ENCODE peak calls at places on chromosome 1, in five cellular contexts. O, A, L, M and U are unnamed samples.

GRCh38 chr1:41977329-41977728 is 58.6 kb upstream of the HIVEP3 start:
- DNase-seq in O (no peak), A (no peak), L (no peak), M (no peak), U (no peak)

GRCh38 chr1:157994704-157995540 is 1.5 kb downstream of the KIRREL1 start:
- DNase-seq in O (no peak), A (peak), L (peak), M (no peak), U (no peak)

GRCh38 chr1:19776933-19777332 is 22.8 kb downstream of the TMCO4 start:
- DNase-seq in O (no peak), A (no peak), L (no peak), M (no peak), U (no peak)

GRCh38 chr1:207826557-207827487 is 75.0 kb downstream of the CD46 start:
- DNase-seq in O (peak), A (no peak), L (no peak), M (no peak), U (no peak)

GRCh38 chr1:70317087-70317486 is 37.4 kb downstream of the ANKRD13C start:
- DNase-seq in O (no peak), A (no peak), L (no peak), M (no peak), U (no peak)

GRCh38 chr1:232435746-232436145 is 194.2 kb downstream of the SIPA1L2 start:
- DNase-seq in O (no peak), A (no peak), L (no peak), M (no peak), U (no peak)

GRCh38 chr1:116679091-116679827 is 11.7 kb upstream of the IGSF3 start:
- DNase-seq in O (no peak), A (no peak), L (no peak), M (no peak), U (peak)

GRCh38 chr1:239906394-239906793 is 185.3 kb upstream of the FMN2 start:
- DNase-seq in O (no peak), A (no peak), L (no peak), M (no peak), U (no peak)

GRCh38 chr1:234782057-234782800 is 172.3 kb upstream of the IRF2BP2 start:
- DNase-seq in O (no peak), A (no peak), L (no peak), M (no peak), U (no peak)

DNA sequence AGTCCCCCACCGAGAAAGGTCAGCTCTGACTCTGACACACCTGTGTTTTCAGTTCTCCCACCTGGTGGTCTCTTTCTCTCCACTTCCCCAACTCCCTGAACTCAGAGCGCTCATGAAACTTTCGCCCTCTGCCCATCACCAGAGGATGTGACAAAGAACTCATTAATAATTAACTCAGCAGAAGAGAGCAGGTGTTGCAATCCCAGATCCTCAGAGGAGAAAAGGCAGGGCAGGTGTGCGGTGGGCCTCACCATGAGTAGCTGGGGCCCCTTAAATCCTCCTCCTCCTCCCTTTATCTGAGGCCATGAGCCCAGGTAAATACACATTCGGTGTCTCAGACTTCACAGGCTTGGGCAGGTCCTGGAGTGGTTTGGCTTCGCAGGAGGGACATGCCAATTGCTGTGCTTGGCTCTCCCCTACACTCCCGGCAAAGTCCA is 1.7 kb upstream of the LAMB3 start:
- DNase-seq in O (no peak), A (no peak), L (no peak), M (no peak), U (no peak)
- TF ChIP-seq POLR2A in O (no peak), A (no peak), L (no peak), M (no peak), U (no peak)

DNA sequence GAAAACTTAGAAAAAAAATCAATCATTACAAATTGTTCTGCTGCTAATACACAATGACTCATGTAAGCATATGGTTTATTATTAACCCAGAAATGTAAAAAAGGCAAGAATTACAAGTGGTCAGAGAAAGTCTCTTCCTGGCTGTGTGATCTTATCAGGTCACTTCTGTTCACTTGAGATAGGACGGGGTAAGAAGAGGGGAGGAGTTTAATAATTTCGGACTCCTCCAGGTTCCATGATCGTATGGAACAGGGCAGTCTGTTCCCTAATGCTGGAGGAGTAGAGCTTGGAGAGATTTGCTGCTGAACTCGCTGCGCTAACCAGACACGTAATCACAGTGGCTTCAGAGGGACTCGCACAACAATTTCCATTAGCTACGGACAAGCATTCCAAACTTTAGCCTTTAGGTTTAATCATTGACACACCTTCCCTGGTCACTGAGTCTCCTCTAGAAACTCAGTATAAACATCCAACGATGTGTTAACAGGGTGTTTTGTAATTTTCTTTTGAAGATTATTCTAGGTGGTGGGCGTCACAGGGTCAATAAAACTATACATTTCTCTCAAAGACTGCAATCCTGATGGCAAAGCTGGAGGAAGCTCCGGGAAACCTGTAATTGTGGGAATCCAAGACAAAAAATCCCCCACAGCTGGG is 1.3 kb downstream of the CRYZ start:
- DNase-seq in O (peak), A (no peak), L (no peak), M (no peak), U (peak)
- TF ChIP-seq POLR2A in O (no peak), A (no peak), L (no peak), M (no peak), U (no peak)

DNA sequence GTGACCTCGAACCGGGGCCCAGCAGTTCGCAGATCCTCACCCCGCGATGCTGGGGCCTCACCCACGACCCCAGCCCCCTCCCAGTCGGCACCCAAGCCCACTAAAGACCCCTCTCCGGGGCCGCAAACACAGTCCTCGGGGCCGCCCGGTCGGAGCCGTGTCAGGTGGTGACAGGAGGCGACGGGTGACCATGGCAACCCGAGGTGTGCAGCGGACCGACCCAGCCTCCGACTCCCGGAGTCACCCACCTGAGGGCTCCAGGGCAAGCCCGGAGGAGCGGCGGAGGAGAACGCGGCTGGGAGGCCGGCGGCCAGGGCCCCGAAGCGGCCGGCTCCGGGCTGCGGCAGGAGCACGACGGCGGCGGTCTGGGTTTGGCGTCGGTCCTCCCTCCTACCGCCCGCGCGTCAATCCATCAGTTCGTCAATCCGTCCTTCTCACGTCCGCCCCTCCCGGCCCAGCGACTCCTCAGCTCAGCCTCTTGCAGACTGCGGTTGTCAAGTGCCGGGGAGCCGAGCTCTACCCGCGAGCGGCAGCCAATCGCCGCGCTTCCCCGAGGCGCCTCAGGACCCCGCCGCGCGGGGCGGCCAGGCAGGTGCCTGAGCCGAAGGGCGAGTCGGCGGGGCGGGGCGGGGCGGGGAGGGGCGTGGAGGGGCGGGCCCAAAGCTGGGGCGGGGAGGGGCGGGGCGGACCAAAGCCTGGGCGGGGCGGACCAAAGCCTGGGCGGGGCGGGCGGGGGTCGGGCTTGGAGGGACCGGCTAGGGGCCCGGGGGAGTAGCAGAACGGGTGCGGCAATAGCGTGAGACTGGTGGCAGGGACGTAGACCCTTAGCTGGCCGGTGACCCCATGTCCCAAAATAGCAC is at the start of gene WDR47:
- DNase-seq in O (peak), A (peak), L (peak), M (peak), U (peak)
- TF ChIP-seq POLR2A in O (peak), A (peak), L (peak), M (peak), U (peak)

GRCh38 chr1:146007785-146008133 is 11.4 kb upstream of the TXNIP start:
- DNase-seq in O (no peak), A (no peak), L (no peak), M (no peak), U (no peak)

GRCh38 chr1:146012703-146013565 is 8.6 kb downstream of the HJV start:
- DNase-seq in O (peak), A (peak), L (no peak), M (no peak), U (peak)

GRCh38 chr1:146010126-146010738 is 11.3 kb downstream of the HJV start:
- DNase-seq in O (no peak), A (no peak), L (no peak), M (no peak), U (no peak)

GRCh38 chr1:146001734-146002133 is 5.4 kb upstream of the TXNIP start:
- DNase-seq in O (no peak), A (no peak), L (peak), M (no peak), U (no peak)

DNA sequence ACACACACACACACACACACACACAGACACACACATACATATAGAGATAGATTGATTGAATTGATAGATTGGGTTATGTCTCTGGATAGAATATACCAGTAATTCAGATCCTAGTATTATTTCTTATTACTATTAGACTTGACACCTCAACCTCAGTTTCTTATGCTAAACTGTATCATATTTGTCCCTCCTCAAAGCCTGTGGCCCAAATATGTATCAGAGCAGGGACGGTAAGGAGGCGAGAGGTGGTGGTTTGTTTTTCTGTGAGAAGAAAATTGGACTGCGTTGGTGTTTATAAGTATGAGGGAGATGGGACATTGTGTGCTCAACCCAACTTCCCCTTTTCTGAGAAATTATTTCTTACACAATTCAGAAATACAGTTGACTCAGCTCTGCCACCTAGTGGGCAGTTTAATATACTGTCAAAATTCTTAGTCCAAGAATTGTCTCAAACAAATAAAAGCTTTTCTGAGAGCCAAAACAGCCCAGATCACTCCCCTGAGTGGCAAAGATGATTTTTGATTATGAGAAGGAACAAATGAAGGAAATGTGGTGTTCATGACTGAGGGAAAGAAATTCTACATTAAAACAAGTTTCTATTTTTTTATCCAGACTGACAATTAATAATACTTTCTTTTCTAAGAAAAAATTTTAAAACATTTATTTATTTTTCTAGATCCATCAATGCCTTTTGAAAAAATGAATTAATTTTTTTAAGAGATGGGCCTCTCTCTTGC is 10.8 kb upstream of the TXNIP start:
- DNase-seq in O (peak), A (peak), L (peak), M (peak), U (peak)
- TF ChIP-seq POLR2A in O (no peak), A (peak), L (peak), M (no peak), U (peak)

GRCh38 chr1:85656948-85657347 is 51.3 kb downstream of the ZNHIT6 start:
- DNase-seq in O (no peak), A (no peak), L (no peak), M (no peak), U (no peak)
- TF ChIP-seq POLR2A in O (no peak), A (no peak), L (no peak), M (no peak), U (no peak)

GRCh38 chr1:7770939-7771672 is at the start of gene VAMP3:
- DNase-seq in O (peak), A (peak), L (peak), M (peak), U (peak)
- TF ChIP-seq POLR2A in O (peak), A (peak), L (no peak), M (no peak), U (peak)

DNA sequence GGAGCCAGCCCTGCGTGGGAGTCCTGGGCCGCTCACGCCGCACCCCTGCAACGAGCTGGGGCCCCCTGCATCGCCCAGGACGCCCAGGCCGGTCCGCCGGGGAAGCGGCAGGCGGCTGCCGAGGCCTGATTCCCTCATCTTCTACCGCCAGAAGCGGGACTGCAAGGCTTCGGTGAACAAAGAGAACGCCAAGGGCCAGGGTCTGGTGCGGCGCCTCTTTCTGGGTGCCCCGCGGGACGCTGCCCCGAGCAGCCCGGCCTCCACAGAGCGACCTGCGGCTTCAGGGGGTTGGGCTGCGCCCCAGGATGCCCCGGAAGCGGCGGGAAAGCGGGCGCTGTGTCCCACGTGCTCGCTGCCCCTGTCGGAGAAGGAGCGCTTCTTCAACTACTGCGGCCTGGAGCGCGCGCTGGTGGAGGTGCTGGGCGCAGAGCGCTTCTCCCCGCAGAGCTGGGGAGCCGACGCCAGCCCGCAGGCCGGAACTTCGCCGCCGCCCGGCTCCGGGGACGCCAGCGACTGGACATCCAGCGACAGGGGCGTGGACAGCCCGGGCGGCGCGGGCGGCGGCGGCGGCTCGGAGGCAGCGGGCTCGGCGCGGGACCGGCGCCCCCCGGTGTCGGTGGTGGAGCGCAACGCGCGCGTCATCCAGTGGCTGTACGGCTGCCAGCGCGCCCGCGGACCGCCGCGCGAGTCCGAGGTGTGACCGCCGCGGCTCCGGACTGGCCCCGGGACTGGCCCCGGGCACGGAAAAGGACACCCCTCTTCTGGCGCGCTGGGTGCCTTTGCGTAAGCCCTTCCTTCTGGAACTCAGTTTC is 2.7 kb downstream of the FAM110D start:
- DNase-seq in O (peak), A (peak), L (no peak), M (peak), U (no peak)
- TF ChIP-seq POLR2A in O (no peak), A (no peak), L (no peak), M (no peak), U (peak)